ENCODE peak calls at places on chromosomes 4 and X, in ten cellular contexts. M is A549, N is HepG2, P is H9, K is hepatocyte, A is GM12878, Y is HCT116, L is mammary epithelial cell, G is fibroblast of lung, C is endothelial cell of umbilical vein. Q is an unnamed sample.

GRCh38 chrX:115366535-115366934 is 77.0 kb downstream of the LUZP4 start:
- DNase-seq in M (no peak), N (no peak), P (no peak), K (no peak), A (no peak), Y (no peak), L (no peak), G (no peak), C (no peak), Q (no peak)

GRCh38 chrX:68659385-68659784 is 11.9 kb downstream of the STARD8 start:
- DNase-seq in M (no peak), N (no peak), P (no peak), K (no peak), A (no peak), Y (no peak), L (no peak), G (no peak), C (no peak), Q (no peak)

GRCh38 chrX:2928583-2929434 is at the start of gene ARSD:
- DNase-seq in M (peak), N (peak), P (peak), K (peak), A (no peak), Y (peak), L (peak), G (peak), C (peak), Q (no peak)

GRCh38 chr4:54661156-54661555 is 3.4 kb downstream of the KIT start:
- DNase-seq in M (no peak), N (no peak), P (no peak), K (no peak), A (no peak), Y (no peak), L (peak), G (no peak), C (no peak), Q (no peak)

GRCh38 chrX:107978707-107979307 is 3.4 kb downstream of the TEX13B start:
- DNase-seq in M (peak), N (peak), P (peak), K (peak), A (no peak), Y (peak), L (peak), G (peak), C (peak), Q (no peak)

GRCh38 chrX:108362026-108362425 is 76.2 kb downstream of the COL4A6 start:
- DNase-seq in M (no peak), N (peak), P (no peak), K (peak), A (no peak), Y (no peak), L (peak), G (no peak), C (no peak), Q (no peak)

GRCh38 chrX:14528629-14529287 is 578 bp upstream of the GLRA2 start:
- DNase-seq in M (peak), N (peak), P (peak), K (peak), A (peak), Y (peak), L (peak), G (peak), C (no peak), Q (peak)

GRCh38 chr4:100984901-100985300 is 362.4 kb downstream of the PPP3CA start:
- DNase-seq in M (no peak), N (no peak), P (no peak), K (no peak), A (no peak), Y (no peak), L (peak), G (peak), C (peak), Q (no peak)

GRCh38 chr4:99810536-99810935 is 6.1 kb upstream of the DAPP1 start:
- DNase-seq in M (no peak), N (no peak), P (no peak), K (no peak), A (no peak), Y (no peak), L (no peak), G (no peak), C (no peak), Q (no peak)

GRCh38 chrX:65607070-65607742 is 60.2 kb upstream of the MSN start:
- DNase-seq in M (no peak), N (no peak), P (no peak), K (no peak), A (no peak), Y (no peak), L (peak), G (peak), C (no peak), Q (no peak)

GRCh38 chr4:117085185-117085701 is at the start of gene TRAM1L1:
- DNase-seq in M (peak), N (peak), P (peak), K (peak), A (no peak), Y (no peak), L (peak), G (peak), C (peak), Q (no peak)

GRCh38 chr4:113248320-113248719 is 198.9 kb downstream of the ANK2 start:
- DNase-seq in M (no peak), N (peak), P (peak), K (no peak), A (no peak), Y (peak), L (no peak), G (no peak), C (no peak), Q (no peak)

GRCh38 chrX:49053223-49054072 is 5.4 kb upstream of the CCDC120 start:
- DNase-seq in M (peak), N (peak), P (peak), K (peak), A (no peak), Y (no peak), L (no peak), G (peak), C (peak), Q (peak)

GRCh38 chrX:75603833-75604232 is 81.0 kb upstream of the ZDHHC15 start:
- DNase-seq in M (peak), N (peak), P (no peak), K (peak), A (no peak), Y (no peak), L (peak), G (peak), C (peak), Q (peak)

GRCh38 chr4:72969957-72970356 is 99.6 kb downstream of the COX18 start:
- DNase-seq in M (no peak), N (no peak), P (no peak), K (peak), A (no peak), Y (no peak), L (peak), G (peak), C (no peak), Q (no peak)

GRCh38 chr4:700587-701264 is 4.9 kb upstream of the PCGF3 start:
- DNase-seq in M (no peak), N (peak), P (no peak), K (no peak), A (no peak), Y (no peak), L (no peak), G (no peak), C (no peak), Q (no peak)

GRCh38 chr4:189029961-189030360 is 890.7 kb downstream of the TRIML1 start:
- DNase-seq in M (no peak), N (no peak), P (no peak), K (no peak), A (no peak), Y (no peak), L (no peak), G (no peak), C (no peak), Q (no peak)

GRCh38 chrX:4118666-4119530 is 405.4 kb upstream of the PRKX start:
- DNase-seq in M (no peak), N (no peak), P (no peak), K (no peak), A (no peak), Y (no peak), L (no peak), G (no peak), C (no peak), Q (no peak)

GRCh38 chrX:8726031-8726652 is 5.8 kb downstream of the ANOS1 start:
- DNase-seq in M (no peak), N (no peak), P (no peak), K (no peak), A (no peak), Y (no peak), L (peak), G (peak), C (peak), Q (no peak)

GRCh38 chrX:133215747-133216146 is 2.4 kb downstream of the TFDP3 start:
- DNase-seq in M (no peak), N (peak), P (no peak), K (peak), A (no peak), Y (no peak), L (peak), G (peak), C (no peak), Q (peak)

GRCh38 chr4:158859661-158860060 is 90.8 kb downstream of the FNIP2 start:
- DNase-seq in M (no peak), N (no peak), P (no peak), K (no peak), A (no peak), Y (no peak), L (no peak), G (no peak), C (no peak), Q (no peak)

GRCh38 chr4:61200195-61200990 is at the start of gene ADGRL3:
- DNase-seq in M (no peak), N (no peak), P (peak), K (peak), A (no peak), Y (no peak), L (peak), G (peak), C (no peak), Q (no peak)

GRCh38 chr4:28238756-28239155 is 1378.1 kb downstream of the STIM2 start:
- DNase-seq in M (no peak), N (no peak), P (no peak), K (no peak), A (no peak), Y (no peak), L (no peak), G (no peak), C (no peak), Q (no peak)

GRCh38 chrX:153766098-153766817 is 2.2 kb downstream of the PLXNB3 start:
- DNase-seq in M (no peak), N (peak), P (peak), K (peak), A (no peak), Y (no peak), L (peak), G (peak), C (peak), Q (no peak)

GRCh38 chr4:58590714-58591113 is 1480.5 kb upstream of the IGFBP7 start:
- DNase-seq in M (no peak), N (no peak), P (no peak), K (peak), A (no peak), Y (no peak), L (no peak), G (no peak), C (no peak), Q (no peak)

GRCh38 chr4:572594-572993 is 3.5 kb downstream of the TMEM271 start:
- DNase-seq in M (no peak), N (no peak), P (no peak), K (no peak), A (no peak), Y (no peak), L (no peak), G (no peak), C (no peak), Q (no peak)

GRCh38 chr4:153529646-153530045 is 63.5 kb downstream of the TMEM131L start:
- DNase-seq in M (no peak), N (no peak), P (no peak), K (no peak), A (no peak), Y (no peak), L (no peak), G (peak), C (no peak), Q (no peak)

GRCh38 chr4:39044947-39045734 is 12.9 kb upstream of the TMEM156 start:
- DNase-seq in M (no peak), N (no peak), P (peak), K (no peak), A (no peak), Y (no peak), L (peak), G (no peak), C (peak), Q (no peak)
- H3K27ac ChIP-seq in M (peak), N (peak), P (no peak), K (peak), A (peak), Y (peak), L (peak), G (peak), C (peak), Q (no peak)

GRCh38 chr4:4397441-4397819 is 10.5 kb downstream of the NSG1 start:
- DNase-seq in M (no peak), N (no peak), P (no peak), K (no peak), A (no peak), Y (no peak), L (no peak), G (no peak), C (no peak), Q (no peak)

GRCh38 chr4:4394644-4395043 is 7.7 kb downstream of the NSG1 start:
- DNase-seq in M (no peak), N (no peak), P (no peak), K (no peak), A (no peak), Y (no peak), L (no peak), G (peak), C (no peak), Q (no peak)

GRCh38 chr4:4395849-4396627 is 9.1 kb downstream of the NSG1 start:
- DNase-seq in M (no peak), N (peak), P (peak), K (peak), A (no peak), Y (no peak), L (no peak), G (peak), C (no peak), Q (no peak)

GRCh38 chr4:4398430-4398829 is 11.5 kb downstream of the NSG1 start:
- DNase-seq in M (no peak), N (no peak), P (no peak), K (no peak), A (no peak), Y (no peak), L (no peak), G (no peak), C (no peak), Q (no peak)

DNA sequence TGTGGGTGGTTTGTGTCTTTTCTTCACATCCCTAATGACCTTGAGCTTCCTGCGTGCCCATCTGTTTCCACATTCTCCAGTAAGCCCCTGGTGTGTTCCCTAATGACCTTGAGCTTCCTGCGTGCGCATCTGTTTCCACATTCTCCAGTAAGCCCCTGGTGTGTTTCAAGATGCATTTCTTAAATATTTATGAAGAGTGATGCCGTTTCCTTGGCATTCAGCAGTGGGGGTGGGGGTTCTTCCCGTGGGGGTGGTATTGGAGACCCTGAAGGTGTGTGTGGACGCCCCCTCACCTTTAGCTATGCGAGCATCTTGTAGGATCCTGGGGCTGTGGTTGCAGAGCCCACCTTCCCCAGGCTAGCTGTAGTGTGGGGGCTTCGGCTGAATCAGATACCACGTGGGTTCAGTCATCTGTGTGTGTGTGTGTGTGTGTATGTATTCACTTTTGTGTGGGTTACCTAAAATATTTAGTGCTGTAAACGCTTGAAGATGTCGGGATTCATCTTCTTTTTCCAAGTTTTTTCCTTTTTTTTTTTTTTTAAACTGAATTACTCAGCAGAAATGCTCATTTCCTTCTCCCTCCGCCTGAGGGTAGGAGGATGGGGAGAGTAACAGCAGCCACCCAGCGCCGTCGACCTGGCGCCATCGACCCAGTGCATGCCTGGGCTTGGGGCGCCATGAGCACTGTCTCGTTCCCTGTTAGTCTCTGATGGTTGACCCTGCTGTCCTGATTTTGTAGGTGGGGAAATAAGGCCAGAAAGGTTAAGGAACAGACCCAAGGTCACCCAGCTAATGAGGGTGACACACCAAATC is 9.9 kb downstream of the NSG1 start:
- DNase-seq in M (no peak), N (no peak), P (peak), K (no peak), A (no peak), Y (no peak), L (no peak), G (no peak), C (no peak), Q (no peak)
- H3K4me2 ChIP-seq in M (no peak), N (peak), P (no peak), K (no peak), A (no peak), Y (no peak), L (no peak), G (no peak), C (no peak), Q (no peak)

GRCh38 chr4:176538217-176538925 is 218.6 kb downstream of the SPCS3 start:
- DNase-seq in M (peak), N (no peak), P (no peak), K (no peak), A (no peak), Y (no peak), L (peak), G (peak), C (peak), Q (no peak)
- H3K27ac ChIP-seq in M (peak), N (no peak), P (no peak), K (no peak), A (no peak), Y (no peak), L (peak), G (peak), C (no peak), Q (no peak)

DNA sequence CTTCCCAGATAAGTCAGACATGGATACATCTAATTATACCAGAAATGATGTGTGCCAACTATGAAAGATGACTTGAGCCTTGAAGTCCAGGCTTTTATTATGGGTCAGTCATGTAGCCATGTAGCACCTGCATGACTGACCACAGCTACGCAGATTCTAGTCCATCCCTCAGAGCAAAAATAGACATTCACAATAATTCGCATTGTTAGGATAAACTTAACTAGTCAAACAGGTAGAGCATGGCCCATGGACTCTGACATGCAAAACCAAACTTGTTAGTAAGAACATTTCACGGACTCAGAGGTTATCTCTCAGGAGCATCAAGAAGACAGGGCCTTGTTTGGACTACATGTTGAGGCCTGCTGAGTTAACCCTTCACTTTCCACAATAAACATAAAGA is 132.6 kb downstream of the PWWP3B start:
- DNase-seq in M (no peak), N (no peak), P (no peak), K (no peak), A (no peak), Y (peak), L (peak), G (no peak), C (no peak), Q (no peak)
- H3K4me2 ChIP-seq in M (no peak), N (no peak), P (no peak), K (no peak), A (no peak), Y (peak), L (peak), G (no peak), C (no peak), Q (no peak)